ENCODE peak calls at places on chromosomes 2 and 18, in six cellular contexts. T is esophagus squamous epithelium, X is spleen, Z is endothelial cell of umbilical vein, P is tibial nerve, L is right lobe of liver. D is an unnamed sample.

GRCh38 chr18:45836242-45837215 is 11.1 kb downstream of the SIGLEC15 start:
- DNase-seq in T (no peak), X (peak; percentile 63), Z (no peak), P (no peak), L (no peak), D (no peak)

GRCh38 chr2:11863513-11864328 is 117.3 kb downstream of the LPIN1 start:
- DNase-seq in T (peak; percentile 7), X (peak; percentile 90), Z (peak; percentile 88), P (peak; percentile 78), L (peak; percentile 81), D (peak; percentile 52)

GRCh38 chr2:42513252-42513918 is 19.6 kb upstream of the KCNG3 start:
- DNase-seq in T (no peak), X (no peak), Z (peak; percentile 49), P (peak; percentile 44), L (no peak), D (peak; percentile 34)

GRCh38 chr18:67381608-67382150 is 134.8 kb downstream of the DSEL start:
- DNase-seq in T (no peak), X (no peak), Z (no peak), P (no peak), L (no peak), D (no peak)

GRCh38 chr2:160482673-160483072 is 10.9 kb downstream of the RBMS1 start:
- DNase-seq in T (no peak), X (no peak), Z (no peak), P (no peak), L (no peak), D (no peak)

GRCh38 chr2:130352229-130352628 is 3.6 kb upstream of the PTPN18 start:
- DNase-seq in T (no peak), X (no peak), Z (no peak), P (no peak), L (no peak), D (no peak)

GRCh38 chr2:22703286-22703925 is 681.6 kb upstream of the KLHL29 start:
- DNase-seq in T (no peak), X (no peak), Z (no peak), P (no peak), L (no peak), D (no peak)

GRCh38 chr2:41698787-41699422 is 348.9 kb upstream of the PKDCC start:
- DNase-seq in T (no peak), X (no peak), Z (peak; percentile 21), P (peak; percentile 24), L (peak; percentile 58), D (no peak)

GRCh38 chr2:29053680-29054400 is 20.5 kb downstream of the PCARE start:
- DNase-seq in T (no peak), X (no peak), Z (no peak), P (no peak), L (no peak), D (no peak)

GRCh38 chr2:155054712-155055111 is 356.2 kb downstream of the KCNJ3 start:
- DNase-seq in T (no peak), X (no peak), Z (no peak), P (no peak), L (no peak), D (no peak)

GRCh38 chr2:113692698-113693428 is 63.6 kb downstream of the SLC35F5 start:
- DNase-seq in T (no peak), X (no peak), Z (no peak), P (no peak), L (no peak), D (no peak)

GRCh38 chr2:216807861-216808272 is 52.0 kb downstream of the TNP1 start:
- DNase-seq in T (no peak), X (no peak), Z (peak; percentile 13), P (no peak), L (no peak), D (no peak)

GRCh38 chr2:45793998-45794720 is 142.7 kb downstream of the PRKCE start:
- DNase-seq in T (no peak), X (no peak), Z (peak; percentile 61), P (no peak), L (no peak), D (no peak)

GRCh38 chr2:53635681-53636080 is 131.9 kb upstream of the CHAC2 start:
- DNase-seq in T (no peak), X (no peak), Z (no peak), P (no peak), L (no peak), D (no peak)

GRCh38 chr2:54895735-54896134 is 154.5 kb downstream of the RTN4 start:
- DNase-seq in T (no peak), X (no peak), Z (no peak), P (no peak), L (no peak), D (no peak)

GRCh38 chr2:181471783-181472182 is 14.6 kb downstream of the ITGA4 start:
- DNase-seq in T (no peak), X (no peak), Z (no peak), P (no peak), L (no peak), D (no peak)

GRCh38 chr2:153222231-153223165 is 256.1 kb downstream of the RPRM start:
- DNase-seq in T (no peak), X (peak; percentile 64), Z (no peak), P (no peak), L (peak; percentile 49), D (no peak)

GRCh38 chr2:237693281-237694039 is 66.1 kb downstream of the LRRFIP1 start:
- DNase-seq in T (no peak), X (peak; percentile 73), Z (peak; percentile 62), P (no peak), L (no peak), D (no peak)

GRCh38 chr2:132415256-132416079 is 1.1 kb upstream of the GPR39 start:
- DNase-seq in T (no peak), X (no peak), Z (no peak), P (peak; percentile 5), L (no peak), D (no peak)

GRCh38 chr2:237486819-237487448 is at the start of gene MLPH:
- DNase-seq in T (no peak), X (peak; percentile 68), Z (no peak), P (no peak), L (peak; percentile 88), D (no peak)

GRCh38 chr2:202016579-202017227 is 17.0 kb upstream of the FZD7 start:
- DNase-seq in T (no peak), X (no peak), Z (no peak), P (no peak), L (no peak), D (no peak)

GRCh38 chr18:3449702-3450357 is at the start of gene TGIF1:
- DNase-seq in T (peak; percentile 45), X (peak; percentile 93), Z (peak; percentile 76), P (peak; percentile 82), L (peak; percentile 88), D (no peak)

GRCh38 chr18:10559566-10560456 is 34.0 kb downstream of the NAPG start:
- DNase-seq in T (no peak), X (no peak), Z (peak; percentile 33), P (no peak), L (no peak), D (peak; percentile 25)

GRCh38 chr2:206783718-206784117 is 18.3 kb downstream of the FASTKD2 start:
- DNase-seq in T (no peak), X (no peak), Z (no peak), P (no peak), L (no peak), D (no peak)

GRCh38 chr2:136715146-136715545 is 50.2 kb upstream of the THSD7B start:
- DNase-seq in T (no peak), X (no peak), Z (no peak), P (no peak), L (no peak), D (no peak)

GRCh38 chr2:168697668-168698121 is 104.7 kb upstream of the NOSTRIN start:
- DNase-seq in T (no peak), X (no peak), Z (no peak), P (no peak), L (no peak), D (no peak)

GRCh38 chr2:75503048-75503607 is 57.6 kb downstream of the EVA1A start:
- DNase-seq in T (no peak), X (no peak), Z (peak; percentile 97), P (no peak), L (no peak), D (no peak)

GRCh38 chr2:217837001-217837491 is 165.7 kb downstream of the TNS1 start:
- DNase-seq in T (no peak), X (no peak), Z (no peak), P (peak; percentile 80), L (peak; percentile 22), D (no peak)

GRCh38 chr18:25141796-25142365 is 210.1 kb downstream of the ZNF521 start:
- DNase-seq in T (no peak), X (no peak), Z (peak; percentile 39), P (no peak), L (no peak), D (no peak)

GRCh38 chr18:9013926-9014373 is 88.5 kb upstream of the NDUFV2 start:
- DNase-seq in T (no peak), X (no peak), Z (no peak), P (no peak), L (no peak), D (no peak)
- TF ChIP-seq POLR2A in T (no peak), X (no peak), Z (no peak), P (no peak), L (no peak), D (no peak)

DNA sequence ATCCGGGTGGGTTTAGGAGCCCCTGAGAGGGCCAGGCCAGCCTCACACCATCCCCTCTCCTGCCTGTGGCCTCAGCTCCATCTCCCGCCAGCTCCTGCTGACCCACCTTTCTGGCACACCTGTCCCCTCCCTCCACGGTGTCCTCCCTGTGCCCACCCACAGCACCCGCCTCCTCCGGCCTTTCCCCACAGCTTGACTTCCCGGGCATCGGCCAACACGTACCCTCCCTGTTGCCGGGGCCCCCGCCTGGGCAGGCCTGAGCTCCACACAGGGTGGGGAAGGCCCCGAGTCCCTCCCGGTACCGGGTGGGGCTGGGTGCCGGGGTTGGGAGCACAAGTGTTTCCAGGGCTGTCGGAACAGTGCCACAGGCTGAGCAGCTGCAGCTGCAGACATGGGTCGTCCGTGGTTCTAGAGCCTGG is 6.5 kb downstream of the GPC1 start:
- DNase-seq in T (no peak), X (no peak), Z (no peak), P (no peak), L (no peak), D (no peak)
- TF ChIP-seq POLR2A in T (no peak), X (no peak), Z (no peak), P (no peak), L (no peak), D (no peak)

DNA sequence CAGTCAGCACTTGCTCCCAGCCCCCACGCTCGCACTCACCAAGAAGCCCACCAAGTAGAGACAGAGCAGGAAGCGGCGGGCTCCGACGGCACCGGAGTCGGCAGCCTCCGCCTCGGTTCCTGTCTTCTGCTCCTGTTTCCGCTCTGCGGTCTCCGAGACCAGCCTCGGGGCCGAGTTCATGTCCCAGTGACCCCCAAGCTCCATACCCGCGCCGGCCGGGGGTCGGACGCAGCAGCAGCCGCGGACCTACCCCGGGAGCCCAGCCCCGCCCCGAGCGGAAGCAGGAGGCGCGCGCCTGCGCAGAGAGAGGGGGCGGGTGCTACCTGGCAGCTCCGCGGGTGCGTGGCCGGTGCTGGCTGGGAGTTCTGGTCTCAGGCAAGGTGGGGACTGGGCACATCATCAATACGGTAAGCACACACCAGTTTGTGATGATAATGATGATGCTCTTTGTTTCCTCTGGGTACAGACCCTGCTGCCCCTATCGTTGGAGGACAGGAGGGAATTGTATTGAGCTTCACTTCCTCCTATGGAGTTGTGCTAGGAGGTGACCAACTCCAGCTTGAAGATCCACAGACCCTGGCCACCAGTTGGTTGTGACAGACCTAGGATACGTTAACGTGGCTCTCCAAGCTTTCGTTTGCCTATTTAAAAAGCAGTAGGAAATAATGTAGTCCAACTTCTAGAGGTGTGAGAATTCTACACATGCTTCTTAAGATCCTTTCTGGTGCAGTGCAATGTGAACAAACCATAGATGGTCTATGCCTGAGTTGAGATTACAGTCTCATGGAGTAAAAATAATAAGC is 25.0 kb upstream of the TMEM182 start:
- DNase-seq in T (peak; percentile 3), X (peak; percentile 97), Z (peak; percentile 76), P (peak; percentile 72), L (peak; percentile 92), D (peak; percentile 84)
- TF ChIP-seq POLR2A in T (peak; percentile 20), X (peak; percentile 68), Z (peak; percentile 84), P (peak; percentile 49), L (peak; percentile 82), D (peak; percentile 85)

GRCh38 chr2:68387408-68388350 is 22.6 kb downstream of the PLEK start:
- DNase-seq in T (no peak), X (no peak), Z (no peak), P (no peak), L (no peak), D (no peak)
- TF ChIP-seq POLR2A in T (no peak), X (no peak), Z (no peak), P (no peak), L (no peak), D (no peak)